ENCODE peak calls at places on chromosomes 12 and 14, in seven cellular contexts. X is CD8-positive, alpha-beta memory T cell; R is endodermal cell; V is RWPE2; B is A549; P is thoracic aorta; G is IMR-90. H is an unnamed sample.
A peak's percentile ranks its signal among the peaks of the same experiment; 100 is the strongest.

GRCh38 chr14:58193542-58193941 is 6.4 kb upstream of the ACTR10 start:
- DNase-seq in X (no peak), R (no peak), V (no peak), B (no peak), P (no peak), G (no peak), H (no peak)

GRCh38 chr12:128790221-128790620 is 33.5 kb downstream of the SLC15A4 start:
- DNase-seq in X (no peak), R (peak; percentile 44), V (no peak), B (no peak), P (no peak), G (no peak), H (no peak)

GRCh38 chr14:50541159-50541567 is 8.8 kb upstream of the MAP4K5 start:
- DNase-seq in X (no peak), R (no peak), V (no peak), B (no peak), P (no peak), G (no peak), H (no peak)

GRCh38 chr12:92581579-92581978 is 121.2 kb upstream of the PLEKHG7 start:
- DNase-seq in X (no peak), R (no peak), V (no peak), B (no peak), P (no peak), G (no peak), H (no peak)

GRCh38 chr14:60656755-60657608 is 7.7 kb upstream of the SIX1 start:
- DNase-seq in X (no peak), R (peak; percentile 91), V (peak; percentile 72), B (peak; percentile 43), P (no peak), G (peak; percentile 73), H (no peak)

GRCh38 chr14:100234511-100234910 is 4.4 kb upstream of the YY1 start:
- DNase-seq in X (no peak), R (no peak), V (no peak), B (no peak), P (no peak), G (no peak), H (no peak)

GRCh38 chr12:54412348-54412747 is 6.7 kb downstream of the ITGA5 start:
- DNase-seq in X (no peak), R (peak; percentile 44), V (no peak), B (no peak), P (no peak), G (no peak), H (no peak)

GRCh38 chr12:39571351-39571750 is 48.3 kb downstream of the ABCD2 start:
- DNase-seq in X (no peak), R (no peak), V (no peak), B (no peak), P (no peak), G (no peak), H (no peak)

GRCh38 chr14:67131691-67132090 is 57.5 kb upstream of the GARIN2 start:
- DNase-seq in X (no peak), R (no peak), V (no peak), B (no peak), P (no peak), G (no peak), H (no peak)

GRCh38 chr14:90496379-90496778 is 99.5 kb downstream of the CALM1 start:
- DNase-seq in X (no peak), R (no peak), V (peak; percentile 45), B (no peak), P (no peak), G (no peak), H (no peak)

GRCh38 chr12:71216725-71217579 is 59.2 kb upstream of the TSPAN8 start:
- DNase-seq in X (no peak), R (peak; percentile 71), V (no peak), B (peak; percentile 5), P (no peak), G (peak; percentile 0), H (no peak)

GRCh38 chr12:28025821-28026505 is 53.4 kb upstream of the PTHLH start:
- DNase-seq in X (no peak), R (no peak), V (no peak), B (no peak), P (no peak), G (no peak), H (no peak)

GRCh38 chr14:104870368-104871144 is 5.5 kb downstream of the CEP170B start:
- DNase-seq in X (no peak), R (peak; percentile 84), V (no peak), B (peak; percentile 45), P (no peak), G (no peak), H (no peak)

GRCh38 chr12:66962316-66962715 is 283.4 kb upstream of the GRIP1 start:
- DNase-seq in X (no peak), R (no peak), V (no peak), B (no peak), P (no peak), G (no peak), H (no peak)

GRCh38 chr12:127238061-127238460 is 1028.9 kb upstream of the TMEM132C start:
- DNase-seq in X (no peak), R (no peak), V (no peak), B (no peak), P (no peak), G (no peak), H (no peak)

GRCh38 chr14:92004062-92004461 is 35.8 kb downstream of the TRIP11 start:
- DNase-seq in X (no peak), R (no peak), V (no peak), B (no peak), P (no peak), G (peak; percentile 34), H (no peak)

GRCh38 chr12:75706786-75707605 is 195.6 kb upstream of the KRR1 start:
- DNase-seq in X (no peak), R (no peak), V (no peak), B (no peak), P (no peak), G (peak; percentile 93), H (no peak)

GRCh38 chr14:68583527-68584275 is 209.2 kb downstream of the ZFP36L1 start:
- DNase-seq in X (no peak), R (no peak), V (no peak), B (no peak), P (no peak), G (no peak), H (no peak)

GRCh38 chr14:88470542-88471440 is 84.0 kb downstream of the PTPN21 start:
- DNase-seq in X (no peak), R (no peak), V (no peak), B (no peak), P (no peak), G (peak; percentile 63), H (no peak)

GRCh38 chr12:70243510-70244331 is 488 bp downstream of the CNOT2 start:
- DNase-seq in X (peak; percentile 76), R (peak; percentile 82), V (peak; percentile 55), B (peak; percentile 61), P (no peak), G (peak; percentile 61), H (peak; percentile 33)

DNA sequence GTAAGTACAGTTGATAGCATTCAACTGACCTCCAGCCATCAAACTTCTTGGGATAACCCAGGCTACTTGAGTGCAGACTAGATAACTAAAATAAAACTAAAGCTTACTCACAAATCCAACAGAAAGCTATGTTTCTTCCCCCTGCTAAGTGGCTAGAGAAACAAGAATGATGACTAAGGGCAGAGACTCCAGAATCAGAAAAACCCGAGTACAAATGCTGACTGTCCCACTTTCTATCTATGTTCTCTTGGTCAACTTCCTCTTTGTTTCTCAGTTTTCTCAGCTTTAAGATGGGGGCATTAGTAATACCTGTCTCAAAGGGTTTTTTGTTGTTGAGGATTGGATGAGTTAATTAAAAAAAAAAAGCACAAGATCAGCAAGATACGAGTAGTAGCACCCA is 6.1 kb upstream of the NUAK1 start:
- DNase-seq in X (no peak), R (peak; percentile 28), V (no peak), B (no peak), P (no peak), G (peak; percentile 62), H (no peak)
- H3K4me1 ChIP-seq in X (no peaks in the 10 kb centered on the region), R (peaks cover 5% of the 10 kb centered on the region), V (peaks cover 3% of the 10 kb centered on the region), B (peaks cover 34% of the 10 kb centered on the region), P (peaks cover 29% of the 10 kb centered on the region), G (peaks cover 6% of the 10 kb centered on the region), H (peaks cover 19% of the 10 kb centered on the region)

GRCh38 chr12:20368653-20369163 is 371 bp downstream of the PDE3A start:
- DNase-seq in X (no peak), R (peak; percentile 87), V (no peak), B (peak; percentile 15), P (no peak), G (peak; percentile 37), H (no peak)
- H3K27ac ChIP-seq in X (no peak overlapping the region), R (peak overlapping the region; percentile 39), V (no peak overlapping the region), B (peak overlapping the region; percentile 87), P (peak overlapping the region; percentile 93), G (peak overlapping the region; percentile 89), H (peak overlapping the region; percentile 94)

DNA sequence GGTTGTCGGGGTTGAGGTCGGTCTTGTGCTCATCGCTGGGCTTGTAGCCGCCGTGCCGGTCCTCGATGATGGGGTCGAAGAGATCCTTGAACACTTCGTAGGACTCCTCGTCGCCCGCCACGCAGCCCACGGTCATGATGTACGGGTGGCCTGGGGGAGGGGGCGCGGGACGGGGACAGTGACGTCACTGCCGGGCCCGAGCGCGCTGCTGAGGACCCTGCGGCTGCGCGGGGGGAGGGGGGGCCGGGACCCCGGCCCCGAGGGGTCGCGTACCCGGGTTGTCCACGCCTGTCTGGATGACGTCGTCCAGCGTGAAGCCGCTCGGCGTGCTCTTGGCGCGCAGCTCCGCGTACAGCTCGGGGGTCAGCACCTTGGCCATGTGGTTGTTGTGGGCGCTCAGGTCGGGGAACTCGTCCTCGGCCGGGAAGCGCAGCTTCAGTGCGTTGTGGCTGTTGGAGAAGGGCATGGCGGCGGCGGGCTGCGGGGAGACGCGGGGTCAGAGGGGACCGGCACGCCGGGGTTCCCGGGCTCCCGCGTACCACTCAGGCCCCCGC is 525 bp downstream of the CKB start:
- DNase-seq in X (no peak), R (peak; percentile 75), V (peak; percentile 68), B (no peak), P (no peak), G (no peak), H (no peak)
- H3K4me1 ChIP-seq in X (peaks cover 13% of the 10 kb centered on the region), R (peaks cover 27% of the 10 kb centered on the region), V (peaks cover 14% of the 10 kb centered on the region), B (peaks cover 64% of the 10 kb centered on the region), P (peaks cover 14% of the 10 kb centered on the region), G (peaks cover 18% of the 10 kb centered on the region), H (peaks cover 46% of the 10 kb centered on the region)

GRCh38 chr12:58541300-58541690 is 379.0 kb downstream of the LRIG3 start:
- DNase-seq in X (no peak), R (no peak), V (no peak), B (no peak), P (no peak), G (peak; percentile 10), H (no peak)

GRCh38 chr12:58533652-58534051 is 386.7 kb downstream of the LRIG3 start:
- DNase-seq in X (no peak), R (no peak), V (no peak), B (no peak), P (no peak), G (no peak), H (no peak)

GRCh38 chr12:58540480-58541299 is 379.6 kb downstream of the LRIG3 start:
- DNase-seq in X (no peak), R (peak; percentile 96), V (peak; percentile 66), B (peak; percentile 24), P (no peak), G (peak; percentile 91), H (no peak)

GRCh38 chr12:58539295-58539694 is 381.0 kb downstream of the LRIG3 start:
- DNase-seq in X (no peak), R (no peak), V (no peak), B (no peak), P (no peak), G (no peak), H (no peak)

DNA sequence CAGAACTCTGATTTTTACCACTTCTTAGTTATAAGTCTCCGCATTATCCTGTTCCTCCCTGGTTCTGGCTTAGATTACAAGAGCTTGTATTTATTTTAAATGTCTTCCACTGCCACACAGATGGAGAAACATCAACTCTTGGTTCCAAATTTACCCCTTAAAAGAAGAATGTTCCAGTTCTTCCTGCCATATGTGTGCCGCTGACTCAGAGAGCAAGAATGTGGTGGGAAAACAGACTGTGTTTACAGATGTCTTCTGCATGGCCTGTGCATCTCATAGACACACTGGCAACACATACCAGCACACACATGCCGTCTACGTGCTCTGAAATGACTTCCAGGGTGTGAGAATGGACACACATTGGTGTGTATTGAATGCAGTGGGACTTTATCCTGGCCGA is 383.0 kb downstream of the LRIG3 start:
- DNase-seq in X (no peak), R (no peak), V (no peak), B (no peak), P (no peak), G (peak; percentile 82), H (no peak)
- H3K27ac ChIP-seq in X (no peak overlapping the region), R (no peak overlapping the region), V (no peak overlapping the region), B (peak overlapping the region; percentile 0), P (peak overlapping the region; percentile 24), G (peak overlapping the region; percentile 27), H (no peak overlapping the region)

H was measured in esophagus squamous epithelium.